ENCODE peak calls at places on chromosomes 11 and 22, in six cellular contexts. X is right lobe of liver, J is GM12865, E is Panc1, K is upper lobe of right lung, D is AG04450. A is an unnamed sample.

GRCh38 chr11:36638586-36638985 is 40.5 kb upstream of the RAG2 start:
- DNase-seq in J (no peak), K (no peak), X (no peak), E (no peak), D (no peak), A (no peak)

GRCh38 chr11:106464728-106465127 is 387.3 kb downstream of the AASDHPPT start:
- DNase-seq in D (no peak), J (no peak), E (no peak), K (no peak), X (no peak), A (no peak)

GRCh38 chr11:75066061-75066460 is 30.6 kb downstream of the OR2AT4 start:
- DNase-seq in J (no peak), E (no peak), X (no peak), D (no peak), K (no peak), A (no peak)

GRCh38 chr22:50186181-50186731 is 543 bp downstream of the TRABD start:
- DNase-seq in E (no peak), D (no peak), J (no peak), X (no peak), K (no peak), A (no peak)

GRCh38 chr11:2538951-2539735 is 94.3 kb downstream of the KCNQ1 start:
- DNase-seq in K (peak; percentile 63), X (peak; percentile 40), E (no peak), J (no peak), D (no peak), A (no peak)

GRCh38 chr11:134270250-134270714 is 5.9 kb upstream of the GLB1L3 start:
- DNase-seq in E (no peak), K (no peak), D (no peak), J (peak; percentile 64), X (no peak), A (peak; percentile 19)

GRCh38 chr11:17443926-17444690 is 32.5 kb downstream of the ABCC8 start:
- DNase-seq in K (no peak), D (no peak), J (no peak), E (no peak), X (no peak), A (no peak)

GRCh38 chr11:44793350-44794090 is 66.8 kb downstream of the TSPAN18 start:
- DNase-seq in D (no peak), K (peak; percentile 22), J (no peak), X (no peak), E (no peak), A (no peak)

GRCh38 chr11:75152090-75152489 is 1.2 kb downstream of the SLCO2B1 start:
- DNase-seq in D (no peak), J (no peak), E (no peak), X (no peak), K (no peak), A (no peak)

GRCh38 chr11:96869207-96869606 is 479.4 kb downstream of the JRKL start:
- DNase-seq in J (no peak), K (no peak), E (no peak), X (peak; percentile 71), D (no peak), A (no peak)

GRCh38 chr11:123137496-123138270 is 57.4 kb downstream of the CLMP start:
- DNase-seq in K (peak; percentile 79), D (no peak), J (peak; percentile 58), E (no peak), X (peak; percentile 47), A (no peak)

GRCh38 chr11:61972796-61973602 is 5.6 kb upstream of the FTH1 start:
- DNase-seq in X (peak; percentile 72), K (peak; percentile 59), J (peak; percentile 66), D (no peak), E (no peak), A (no peak)

GRCh38 chr11:1381793-1382425 is 7.8 kb upstream of the BRSK2 start:
- DNase-seq in K (no peak), D (no peak), E (no peak), X (no peak), J (no peak), A (no peak)

GRCh38 chr11:93653566-93653965 is 7.9 kb upstream of the CEP295 start:
- DNase-seq in J (no peak), K (no peak), D (no peak), X (no peak), E (no peak), A (no peak)

GRCh38 chr11:44162004-44162403 is 66.5 kb downstream of the EXT2 start:
- DNase-seq in K (no peak), J (no peak), E (no peak), D (no peak), X (no peak), A (no peak)

GRCh38 chr22:23431337-23432072 is 148.6 kb downstream of the IGLL1 start:
- DNase-seq in J (no peak), K (no peak), E (no peak), D (no peak), X (peak; percentile 76), A (no peak)

GRCh38 chr11:19025799-19026406 is 34.6 kb downstream of the MRGPRX2 start:
- DNase-seq in J (no peak), D (no peak), X (no peak), K (no peak), E (no peak), A (no peak)

GRCh38 chr11:33132510-33132909 is 28.8 kb downstream of the CSTF3 start:
- DNase-seq in X (no peak), K (no peak), J (no peak), D (no peak), E (no peak), A (no peak)

GRCh38 chr11:76671236-76671590 is 666 bp upstream of the LRRC32 start:
- DNase-seq in K (no peak), D (no peak), J (no peak), X (no peak), E (no peak), A (no peak)

GRCh38 chr11:76671626-76672309 is 1.2 kb upstream of the LRRC32 start:
- DNase-seq in X (no peak), K (peak; percentile 47), E (no peak), D (no peak), J (no peak), A (no peak)

GRCh38 chr11:76669901-76670474 is 559 bp downstream of the LRRC32 start:
- DNase-seq in J (no peak), E (no peak), X (no peak), D (peak; percentile 55), K (peak; percentile 55), A (no peak)

GRCh38 chr11:76672431-76673163 is 2.0 kb upstream of the LRRC32 start:
- DNase-seq in K (no peak), E (no peak), X (no peak), J (peak; percentile 85), D (no peak), A (peak; percentile 79)

GRCh38 chr11:76670475-76671235 is at the start of gene LRRC32:
- DNase-seq in K (peak; percentile 79), J (peak; percentile 46), D (no peak), E (no peak), X (peak; percentile 64), A (peak; percentile 49)
- TF ChIP-seq CTCF in K (peak; percentile 24), J (no peak), D (no peak), E (no peak), X (no peak), A (peak; percentile 28)

GRCh38 chr22:31613286-31613903 is 48.6 kb downstream of the PISD start:
- DNase-seq in K (no peak), J (no peak), E (no peak), D (no peak), X (peak; percentile 41), A (no peak)

GRCh38 chr22:31615481-31615840 is 46.6 kb downstream of the PISD start:
- DNase-seq in X (no peak), D (no peak), E (no peak), J (no peak), K (no peak), A (no peak)

GRCh38 chr22:31614781-31615480 is 47.1 kb downstream of the PISD start:
- DNase-seq in X (no peak), J (no peak), E (no peak), D (no peak), K (no peak), A (no peak)

GRCh38 chr22:31612891-31613285 is 49.1 kb downstream of the PISD start:
- DNase-seq in X (no peak), J (no peak), E (no peak), K (no peak), D (no peak), A (no peak)

GRCh38 chr22:31613904-31614296 is 48.1 kb downstream of the PISD start:
- DNase-seq in D (no peak), K (no peak), J (no peak), E (no peak), X (no peak), A (no peak)
- TF ChIP-seq CTCF in D (no peak), K (no peak), J (no peak), E (no peak), X (no peak), A (no peak)

GRCh38 chr11:128626913-128627665 is 39.7 kb upstream of the ETS1 start:
- DNase-seq in K (no peak), E (no peak), J (no peak), X (no peak), D (no peak), A (peak; percentile 26)

GRCh38 chr11:128628343-128628673 is 41.0 kb upstream of the ETS1 start:
- DNase-seq in J (no peak), E (no peak), D (no peak), X (no peak), K (no peak), A (no peak)

GRCh38 chr11:128628686-128629085 is 41.3 kb upstream of the ETS1 start:
- DNase-seq in D (no peak), E (no peak), K (no peak), J (peak; percentile 68), X (no peak), A (peak; percentile 62)

GRCh38 chr11:128629516-128630106 is 42.3 kb upstream of the ETS1 start:
- DNase-seq in E (no peak), K (no peak), X (peak; percentile 66), D (no peak), J (peak; percentile 24), A (no peak)

DNA sequence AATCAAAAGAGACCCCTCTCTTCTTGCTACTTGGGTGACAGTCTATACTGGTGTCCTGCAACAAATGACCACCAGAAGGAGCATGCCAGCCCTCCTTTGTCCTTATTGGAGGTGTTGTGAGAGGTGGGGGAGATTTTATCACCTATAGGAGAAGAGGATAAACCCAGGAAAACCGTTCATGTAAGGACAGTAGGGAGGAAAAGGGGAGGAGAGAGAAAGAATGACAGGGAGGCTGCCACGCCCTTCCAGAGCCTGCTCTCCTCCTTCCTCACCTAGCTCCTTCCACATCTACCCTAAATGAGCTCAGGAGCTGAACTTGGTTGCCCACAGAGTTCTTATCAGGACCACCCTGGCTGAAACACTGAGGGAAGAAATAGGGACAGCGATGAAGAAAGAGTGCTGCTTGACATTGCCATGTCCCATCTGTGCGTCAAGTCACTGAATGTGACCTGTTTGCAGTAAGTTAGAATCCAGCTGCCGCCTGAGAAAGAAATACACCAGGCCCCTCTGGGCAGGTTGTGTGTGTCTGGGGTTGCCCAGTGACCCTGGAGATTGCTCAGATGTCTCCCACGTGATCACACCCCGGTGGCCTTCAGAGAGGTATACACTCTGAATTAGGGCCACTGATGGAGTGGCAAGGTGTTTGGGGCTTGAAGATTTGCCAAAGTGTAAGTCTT is 40.4 kb upstream of the ETS1 start:
- DNase-seq in X (no peak), J (peak; percentile 81), D (no peak), E (no peak), K (no peak), A (peak; percentile 82)
- TF ChIP-seq CTCF in X (no peak), J (peak; percentile 14), D (peak; percentile 6), E (no peak), K (no peak), A (no peak)

DNA sequence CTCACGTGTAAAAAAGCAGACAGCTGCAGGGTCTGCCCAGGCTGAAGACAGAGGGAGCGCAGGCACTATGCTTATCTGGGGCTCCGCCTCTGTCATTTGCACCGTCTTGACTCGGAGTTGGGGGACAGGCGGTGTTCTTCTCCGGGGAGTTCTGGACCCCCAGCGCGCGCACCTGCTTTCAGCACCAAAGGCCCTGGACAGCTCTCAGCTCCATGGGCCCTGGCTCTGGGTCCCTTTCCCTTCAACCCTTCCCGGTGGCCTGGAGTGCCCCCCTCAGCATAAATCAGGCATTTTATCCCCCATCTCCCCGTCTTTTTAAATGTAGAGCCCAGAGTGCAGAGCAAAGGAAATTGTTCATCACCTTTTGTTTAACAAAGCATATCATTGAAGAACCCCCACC is 1.5 kb downstream of the SEZ6L start:
- DNase-seq in K (no peak), D (no peak), E (no peak), X (no peak), J (no peak), A (peak; percentile 16)
- TF ChIP-seq CTCF in K (no peak), D (no peak), E (no peak), X (no peak), J (no peak), A (no peak)

A was measured in activated CD8-positive, alpha-beta T cell treated with anti-CD3 and anti-CD28 coated beads for 36 hours.